ENCODE peak calls at places on chromosome 22, in seven cellular contexts. Q, X, G, T, I, B and E are unnamed samples.

GRCh38 chr22:17237031-17237668 is 17.9 kb upstream of the ADA2 start:
- DNase-seq in Q (no peak), X (no peak), G (no peak), T (no peak), I (no peak), B (peak), E (no peak)

GRCh38 chr22:42026705-42027104 is 28.1 kb downstream of the WBP2NL start:
- DNase-seq in Q (peak), X (no peak), G (no peak), T (no peak), I (no peak), B (no peak), E (no peak)

GRCh38 chr22:48744967-48745841 is 1082.5 kb downstream of the BRD1 start:
- DNase-seq in Q (no peak), X (no peak), G (no peak), T (no peak), I (no peak), B (no peak), E (no peak)

GRCh38 chr22:30453731-30454510 is 17.9 kb downstream of the SEC14L3 start:
- DNase-seq in Q (peak), X (peak), G (no peak), T (no peak), I (no peak), B (no peak), E (no peak)

GRCh38 chr22:33247758-33248157 is 189.6 kb upstream of the SYN3 start:
- DNase-seq in Q (no peak), X (peak), G (no peak), T (no peak), I (no peak), B (no peak), E (no peak)

GRCh38 chr22:24952837-24953293 is 349 bp downstream of the KIAA1671 start:
- DNase-seq in Q (peak), X (peak), G (peak), T (peak), I (peak), B (no peak), E (peak)

GRCh38 chr22:37485006-37485713 is 1.0 kb downstream of the MFNG start:
- DNase-seq in Q (no peak), X (no peak), G (peak), T (no peak), I (no peak), B (peak), E (no peak)

GRCh38 chr22:32123657-32124056 is 35.4 kb downstream of the C22orf42 start:
- DNase-seq in Q (peak), X (no peak), G (no peak), T (no peak), I (no peak), B (no peak), E (no peak)

GRCh38 chr22:26570126-26570525 is 19.8 kb downstream of the TPST2 start:
- DNase-seq in Q (no peak), X (no peak), G (no peak), T (no peak), I (no peak), B (no peak), E (no peak)

GRCh38 chr22:48941903-48942625 is 885.6 kb downstream of the BRD1 start:
- DNase-seq in Q (no peak), X (no peak), G (no peak), T (no peak), I (no peak), B (no peak), E (no peak)

GRCh38 chr22:18091478-18091877 is 13.7 kb downstream of the PEX26 start:
- DNase-seq in Q (no peak), X (no peak), G (no peak), T (no peak), I (no peak), B (no peak), E (no peak)

GRCh38 chr22:24471570-24471969 is 23.6 kb upstream of the UPB1 start:
- DNase-seq in Q (no peak), X (peak), G (peak), T (no peak), I (no peak), B (no peak), E (no peak)

GRCh38 chr22:39932918-39933649 is 27.1 kb upstream of the TMA7B start:
- DNase-seq in Q (peak), X (no peak), G (no peak), T (peak), I (no peak), B (peak), E (no peak)

GRCh38 chr22:25051983-25052710 is 99.6 kb downstream of the KIAA1671 start:
- DNase-seq in Q (no peak), X (no peak), G (peak), T (peak), I (no peak), B (no peak), E (no peak)

GRCh38 chr22:26601726-26602125 is 11.8 kb upstream of the TPST2 start:
- DNase-seq in Q (no peak), X (no peak), G (no peak), T (no peak), I (no peak), B (no peak), E (no peak)